ENCODE peak calls at places on chromosomes 11 and 22, in four cellular contexts. C is A549, P is H1, K is WTC11. Q is an unnamed sample.

GRCh38 chr11:16153951-16154350 is 202.4 kb downstream of the SOX6 start:
- DNase-seq in K (no peak), P (no peak), C (no peak), Q (no peak)

GRCh38 chr11:9687736-9688494 is 24.0 kb downstream of the SWAP70 start:
- DNase-seq in C (no peak), P (no peak), K (no peak), Q (peak)

GRCh38 chr11:61162092-61162935 is 1.1 kb upstream of the VPS37C start:
- DNase-seq in P (no peak), C (peak), K (no peak), Q (peak)

GRCh38 chr11:2930705-2931415 is 1.6 kb upstream of the PHLDA2 start:
- DNase-seq in C (peak), K (peak), P (peak), Q (peak)

GRCh38 chr11:95067828-95068244 is 1.1 kb downstream of the SRSF8 start:
- DNase-seq in K (no peak), P (no peak), C (no peak), Q (no peak)

GRCh38 chr11:92322225-92322624 is 97.6 kb downstream of the FAT3 start:
- DNase-seq in C (no peak), K (no peak), P (no peak), Q (no peak)

GRCh38 chr11:50170115-50170514 is 137.4 kb downstream of the OR4C45 start:
- DNase-seq in P (no peak), K (no peak), C (no peak), Q (no peak)

GRCh38 chr11:60221706-60222105 is 21.2 kb downstream of the MS4A4E start:
- DNase-seq in P (no peak), K (no peak), C (no peak), Q (no peak)

GRCh38 chr11:124415356-124415923 is 9.2 kb downstream of the OR8B4 start:
- DNase-seq in K (no peak), C (peak), P (no peak), Q (peak)

GRCh38 chr22:26968873-26969272 is 311.5 kb downstream of the MIAT start:
- DNase-seq in C (no peak), P (no peak), K (no peak), Q (no peak)

GRCh38 chr11:125381499-125381898 is 114.6 kb downstream of the FEZ1 start:
- DNase-seq in P (no peak), C (no peak), K (no peak), Q (no peak)

DNA sequence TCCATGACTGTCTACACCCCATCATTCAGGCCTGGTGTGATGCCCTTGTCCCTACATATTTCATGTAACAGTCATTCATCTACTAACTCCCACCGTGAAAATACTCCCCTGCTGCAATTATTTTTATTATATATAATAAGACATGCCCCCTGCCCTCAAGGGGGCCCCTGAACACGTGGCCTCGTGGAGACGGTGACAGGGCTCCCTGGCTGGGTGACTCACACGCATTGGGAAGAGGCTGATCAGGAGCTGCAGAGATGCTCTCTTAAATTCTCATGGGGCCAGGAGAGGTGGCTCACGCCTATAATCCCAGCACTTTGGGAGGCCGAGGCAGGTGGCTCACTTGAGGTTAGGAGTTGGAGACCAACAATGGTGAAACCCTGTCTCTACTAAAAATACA is 88.6 kb downstream of the ST3GAL4 start:
- DNase-seq in P (no peak), C (no peak), K (no peak), Q (no peak)
- TF ChIP-seq MAX in P (no peak), C (no peak), K (no peak), Q (peak)

DNA sequence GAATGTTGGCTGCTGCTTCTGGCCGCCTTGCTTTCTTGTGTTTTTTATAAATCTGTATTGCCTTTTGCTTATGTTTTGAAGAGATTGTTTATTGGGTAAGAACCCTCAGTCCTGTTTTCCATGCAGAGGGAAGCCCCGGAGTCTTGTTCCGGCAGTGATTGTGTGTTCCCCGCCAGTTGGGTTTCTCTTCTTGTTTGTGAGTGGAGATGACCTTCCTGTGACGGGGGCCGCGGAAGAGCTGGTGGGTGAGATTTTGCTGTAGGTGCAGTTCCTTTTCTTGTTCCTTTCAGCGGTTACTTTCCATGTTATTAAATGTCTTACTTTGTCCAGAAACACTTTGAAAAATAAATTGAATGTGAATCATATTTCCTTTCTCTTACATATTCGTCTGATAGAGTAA is 8.3 kb downstream of the TBC1D22A start:
- DNase-seq in P (no peak), C (no peak), K (no peak), Q (no peak)
- TF ChIP-seq MAX in P (no peak), C (no peak), K (no peak), Q (no peak)

GRCh38 chr11:1041936-1042608 is 5.6 kb upstream of the MUC6 start:
- DNase-seq in K (no peak), P (no peak), C (peak), Q (no peak)

GRCh38 chr11:1041149-1041467 is 4.6 kb upstream of the MUC6 start:
- DNase-seq in C (no peak), P (no peak), K (no peak), Q (no peak)

GRCh38 chr11:1039481-1040427 is 3.2 kb upstream of the MUC6 start:
- DNase-seq in P (no peak), K (no peak), C (no peak), Q (no peak)

GRCh38 chr11:1041471-1041870 is 5.0 kb upstream of the MUC6 start:
- DNase-seq in K (no peak), P (no peak), C (no peak), Q (no peak)

GRCh38 chr11:1040428-1041148 is 4.1 kb upstream of the MUC6 start:
- DNase-seq in C (no peak), K (no peak), P (no peak), Q (no peak)
- TF ChIP-seq MAX in C (no peak), K (no peak), P (no peak), Q (no peak)

GRCh38 chr22:41776381-41776780 is 24.1 kb upstream of the CCDC134 start:
- DNase-seq in P (no peak), C (no peak), K (no peak), Q (no peak)
- TF ChIP-seq MAX in P (no peak), C (no peak), K (no peak), Q (no peak)

GRCh38 chr22:49307870-49308269 is 519.8 kb downstream of the BRD1 start:
- DNase-seq in C (no peak), P (peak), K (no peak), Q (no peak)

GRCh38 chr22:49306632-49306975 is 521.1 kb downstream of the BRD1 start:
- DNase-seq in K (no peak), C (no peak), P (peak), Q (no peak)

GRCh38 chr22:49308300-49308699 is 519.4 kb downstream of the BRD1 start:
- DNase-seq in C (no peak), P (peak), K (no peak), Q (no peak)

GRCh38 chr22:49305966-49306631 is 521.6 kb downstream of the BRD1 start:
- DNase-seq in C (no peak), P (peak), K (no peak), Q (no peak)

GRCh38 chr22:49307071-49307830 is 520.4 kb downstream of the BRD1 start:
- DNase-seq in P (peak), K (no peak), C (no peak), Q (no peak)
- TF ChIP-seq MAX in P (no peak), K (no peak), C (no peak), Q (no peak)

GRCh38 chr11:102580185-102580951 is 44.8 kb downstream of the MMP20 start:
- DNase-seq in P (no peak), C (no peak), K (no peak), Q (no peak)

GRCh38 chr11:102575016-102575415 is 44.5 kb upstream of the MMP7 start:
- DNase-seq in P (no peak), K (no peak), C (no peak), Q (no peak)

GRCh38 chr11:102577723-102578122 is 47.2 kb upstream of the MMP7 start:
- DNase-seq in K (no peak), C (no peak), P (no peak), Q (no peak)

GRCh38 chr11:102576350-102576749 is 45.8 kb upstream of the MMP7 start:
- DNase-seq in P (no peak), C (no peak), K (no peak), Q (no peak)

GRCh38 chr11:102577182-102577581 is 46.6 kb upstream of the MMP7 start:
- DNase-seq in C (no peak), P (no peak), K (no peak), Q (peak)
- TF ChIP-seq MAX in C (no peak), P (no peak), K (no peak), Q (no peak)

GRCh38 chr11:123377355-123377754 is 52.7 kb upstream of the GRAMD1B start:
- DNase-seq in K (no peak), P (no peak), C (no peak), Q (no peak)
- TF ChIP-seq MAX in K (no peak), P (no peak), C (no peak), Q (no peak)

GRCh38 chr11:93591247-93591898 is 48.2 kb upstream of the SMCO4 start:
- DNase-seq in C (no peak), P (no peak), K (no peak), Q (peak)
- TF ChIP-seq MAX in C (no peak), P (no peak), K (no peak), Q (peak)

DNA sequence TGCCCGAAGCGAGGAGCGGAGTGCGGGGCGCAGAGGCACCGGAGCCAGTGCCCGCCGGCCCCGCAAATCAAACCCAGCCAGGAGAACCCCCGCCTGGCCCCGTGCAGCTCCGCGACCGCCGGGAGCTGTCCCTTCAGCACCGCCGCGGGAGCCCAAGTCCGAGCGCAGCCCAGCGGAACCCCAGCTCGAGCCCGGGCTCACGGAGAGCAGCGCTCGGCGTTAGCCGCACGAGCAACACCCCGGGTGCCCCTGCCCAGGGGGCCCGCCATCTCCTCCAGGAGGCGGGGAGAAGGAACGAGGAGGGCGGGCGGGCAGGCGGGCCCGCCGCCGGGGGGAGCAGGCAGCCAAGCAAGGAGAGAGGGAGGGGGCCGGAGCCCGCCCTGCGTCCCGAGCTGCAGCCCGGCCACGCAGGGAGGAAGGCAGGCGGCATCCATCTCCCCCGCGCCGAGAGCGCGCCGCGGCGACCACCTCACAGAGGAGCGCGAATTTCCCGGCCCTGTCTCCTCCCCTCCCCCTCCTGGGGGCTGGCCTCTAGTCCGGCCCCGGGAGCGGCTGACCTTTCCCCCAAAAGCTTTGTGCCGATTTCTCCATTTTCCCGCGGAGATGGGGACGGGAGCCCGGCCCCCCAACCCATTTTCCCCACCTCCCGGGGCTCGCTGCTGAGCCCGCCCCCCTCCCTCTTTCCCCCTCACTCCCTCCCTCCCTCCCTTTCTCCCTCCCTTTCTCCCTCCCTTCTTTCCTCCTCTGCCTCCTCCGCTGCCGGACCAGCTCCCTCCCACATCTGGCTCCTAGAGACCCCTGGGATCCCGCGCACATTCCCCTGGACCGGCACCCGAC is 623 bp downstream of the KCNC1 start:
- DNase-seq in K (peak), P (peak), C (peak), Q (peak)
- TF ChIP-seq MAX in K (no peak), P (peak), C (no peak), Q (no peak)

DNA sequence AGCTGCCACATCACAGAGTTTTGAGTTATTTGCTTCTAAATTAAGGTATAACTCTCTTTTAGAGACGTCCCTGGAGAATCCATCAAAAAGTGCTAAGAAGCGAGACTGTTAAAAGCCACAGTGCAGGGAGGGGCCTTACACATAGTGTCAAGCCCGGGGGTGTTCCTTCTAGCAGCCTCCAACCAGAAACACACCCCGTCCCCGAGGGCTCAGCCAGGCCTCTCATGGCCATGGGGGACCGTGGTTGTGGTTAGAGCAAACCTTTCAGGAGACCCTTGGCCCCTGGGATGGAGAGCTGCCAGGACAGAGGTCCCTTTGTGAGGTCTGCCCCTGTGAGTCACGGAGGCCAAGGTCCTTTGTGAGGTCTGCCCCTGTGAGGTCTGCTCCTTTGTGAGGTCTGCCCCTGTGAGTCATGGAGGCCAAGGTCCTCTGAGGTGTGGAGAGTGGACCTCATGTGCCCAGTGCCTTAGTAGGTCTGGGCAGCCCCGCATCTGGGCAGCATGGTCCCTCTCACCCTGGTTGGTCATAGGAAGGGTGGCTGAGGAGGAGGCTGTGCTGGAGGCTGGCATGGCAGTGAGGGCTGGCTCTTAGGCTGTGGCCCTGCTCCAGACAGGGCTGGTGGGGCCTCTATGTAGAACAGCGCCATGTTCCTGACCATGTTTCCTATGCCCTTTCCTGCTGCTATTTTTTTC is 5.4 kb downstream of the GNAZ start:
- DNase-seq in P (no peak), C (no peak), K (no peak), Q (no peak)
- TF ChIP-seq MAX in P (no peak), C (no peak), K (no peak), Q (no peak)

Q was measured in NB4.